ENCODE peak calls at places on chromosomes 4 and X, in four cellular contexts. T, L, H and N are unnamed samples. For H3K79me2, the result is how much of the 10 kb centered on the place peaks cover.

GRCh38 chr4:133146574-133147198 is 2.4 kb upstream of the PCDH10 start:
- DNase-seq in T (peak), L (no peak), H (peak), N (no peak)

GRCh38 chrX:18390941-18391538 is 34.4 kb upstream of the CDKL5 start:
- DNase-seq in T (peak), L (peak), H (peak), N (peak)

GRCh38 chr4:150572704-150573504 is 9.0 kb upstream of the MAB21L2 start:
- DNase-seq in T (no peak), L (no peak), H (no peak), N (no peak)

GRCh38 chr4:183718876-183719275 is 59.8 kb downstream of the TRAPPC11 start:
- DNase-seq in T (no peak), L (no peak), H (no peak), N (no peak)

GRCh38 chr4:176268963-176269362 is at the start of gene ASB5:
- DNase-seq in T (no peak), L (no peak), H (no peak), N (no peak)

GRCh38 chr4:52824603-52825310 is 37.4 kb upstream of the RASL11B start:
- DNase-seq in T (peak), L (no peak), H (no peak), N (no peak)

GRCh38 chr4:43337707-43338106 is 445.2 kb downstream of the GRXCR1 start:
- DNase-seq in T (no peak), L (no peak), H (no peak), N (no peak)

GRCh38 chrX:136030357-136031225 is 45.4 kb downstream of the SLC9A6 start:
- DNase-seq in T (no peak), L (no peak), H (peak), N (no peak)

GRCh38 chr4:176469546-176469945 is 149.8 kb downstream of the SPCS3 start:
- DNase-seq in T (no peak), L (no peak), H (no peak), N (no peak)

GRCh38 chrX:140817943-140818342 is 108.4 kb downstream of the LINC00632 start:
- DNase-seq in T (peak), L (no peak), H (peak), N (peak)

GRCh38 chrX:149221246-149221645 is 283.9 kb downstream of the IDS start:
- DNase-seq in T (no peak), L (no peak), H (no peak), N (no peak)

GRCh38 chrX:153438522-153438921 is 7.3 kb downstream of the TREX2 start:
- DNase-seq in T (peak), L (no peak), H (no peak), N (peak)
- TF ChIP-seq EZH2phosphoT487 in T (no peak), L (no peak), H (no peak), N (no peak)

GRCh38 chrX:37714479-37714878 is 28.9 kb downstream of the XK start:
- DNase-seq in T (no peak), L (no peak), H (no peak), N (no peak)

GRCh38 chrX:37716502-37717068 is 31.0 kb downstream of the XK start:
- DNase-seq in T (no peak), L (no peak), H (no peak), N (no peak)

GRCh38 chrX:37722595-37722994 is 37.0 kb downstream of the XK start:
- DNase-seq in T (no peak), L (no peak), H (no peak), N (no peak)

GRCh38 chrX:37712458-37712857 is 26.9 kb downstream of the XK start:
- DNase-seq in T (no peak), L (no peak), H (no peak), N (no peak)

GRCh38 chrX:37717708-37718107 is 32.1 kb downstream of the XK start:
- DNase-seq in T (no peak), L (no peak), H (no peak), N (no peak)
- H3K79me2 ChIP-seq in T (under half), L (under half), H (under half), N (under half)

GRCh38 chr4:58760737-58761136 is 1650.6 kb upstream of the IGFBP7 start:
- DNase-seq in T (no peak), L (no peak), H (no peak), N (no peak)
- TF ChIP-seq EZH2phosphoT487 in T (no peak), L (no peak), H (no peak), N (no peak)

DNA sequence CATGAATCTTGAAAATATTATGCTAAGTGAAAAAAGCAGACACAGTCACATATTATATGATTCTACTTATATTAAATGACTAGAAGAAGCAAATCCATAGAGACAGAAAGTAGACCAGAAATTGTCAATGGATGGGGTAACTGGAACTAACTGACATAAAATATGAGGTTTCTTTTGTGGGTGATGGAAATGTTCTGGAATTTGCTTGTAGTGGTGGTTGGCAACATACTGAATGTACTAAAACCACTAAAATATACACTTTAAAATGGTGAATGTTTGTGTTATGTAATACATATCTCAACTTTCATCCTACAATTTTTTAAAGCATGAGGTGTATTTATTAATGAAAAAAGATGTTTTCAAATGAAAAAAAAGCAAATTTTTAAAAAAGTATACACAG is 14.7 kb downstream of the CNOT6L start:
- DNase-seq in T (no peak), L (no peak), H (no peak), N (no peak)
- H3K79me2 ChIP-seq in T (half or more), L (under half), H (half or more), N (half or more)

DNA sequence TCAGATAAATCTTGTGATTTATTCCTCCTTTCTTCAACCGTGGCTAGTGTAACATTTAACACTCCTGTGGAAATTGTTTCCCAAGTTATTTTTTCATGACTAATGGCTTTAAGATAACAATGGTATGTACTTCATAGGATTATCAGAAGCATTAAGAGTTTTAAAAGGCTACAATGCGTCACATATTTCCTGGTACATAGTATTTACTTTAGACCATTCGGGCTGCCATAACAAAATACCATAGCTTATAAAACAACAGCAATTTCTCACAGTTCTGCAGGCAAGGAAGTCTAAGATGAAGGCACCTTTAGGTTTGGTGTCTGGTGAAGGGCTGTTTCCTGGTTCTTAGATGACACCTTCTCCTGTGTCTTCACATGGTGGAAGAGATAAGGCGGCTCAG is 158.6 kb downstream of the PAPSS1 start:
- DNase-seq in T (no peak), L (no peak), H (no peak), N (no peak)
- TF ChIP-seq EZH2phosphoT487 in T (no peak), L (no peak), H (no peak), N (no peak)

GRCh38 chrX:45845142-45845541 is 644.5 kb upstream of the DIPK2B start:
- DNase-seq in T (no peak), L (no peak), H (no peak), N (no peak)

GRCh38 chrX:45842916-45843315 is 642.2 kb upstream of the DIPK2B start:
- DNase-seq in T (no peak), L (no peak), H (no peak), N (no peak)

GRCh38 chrX:45842207-45842900 is 641.7 kb upstream of the DIPK2B start:
- DNase-seq in T (no peak), L (no peak), H (no peak), N (no peak)

GRCh38 chrX:45846328-45846727 is 645.7 kb upstream of the DIPK2B start:
- DNase-seq in T (no peak), L (no peak), H (no peak), N (no peak)

GRCh38 chrX:45843518-45843917 is 642.8 kb upstream of the DIPK2B start:
- DNase-seq in T (no peak), L (no peak), H (peak), N (no peak)
- H3K79me2 ChIP-seq in T (under half), L (half or more), H (under half), N (under half)

GRCh38 chr4:120506536-120506935 is 416.0 kb downstream of the PRDM5 start:
- DNase-seq in T (no peak), L (no peak), H (no peak), N (no peak)

GRCh38 chr4:120509222-120509621 is 413.3 kb downstream of the PRDM5 start:
- DNase-seq in T (no peak), L (no peak), H (no peak), N (no peak)

GRCh38 chr4:120509719-120510118 is 412.8 kb downstream of the PRDM5 start:
- DNase-seq in T (no peak), L (no peak), H (no peak), N (no peak)
- TF ChIP-seq EZH2phosphoT487 in T (no peak), L (no peak), H (no peak), N (no peak)

DNA sequence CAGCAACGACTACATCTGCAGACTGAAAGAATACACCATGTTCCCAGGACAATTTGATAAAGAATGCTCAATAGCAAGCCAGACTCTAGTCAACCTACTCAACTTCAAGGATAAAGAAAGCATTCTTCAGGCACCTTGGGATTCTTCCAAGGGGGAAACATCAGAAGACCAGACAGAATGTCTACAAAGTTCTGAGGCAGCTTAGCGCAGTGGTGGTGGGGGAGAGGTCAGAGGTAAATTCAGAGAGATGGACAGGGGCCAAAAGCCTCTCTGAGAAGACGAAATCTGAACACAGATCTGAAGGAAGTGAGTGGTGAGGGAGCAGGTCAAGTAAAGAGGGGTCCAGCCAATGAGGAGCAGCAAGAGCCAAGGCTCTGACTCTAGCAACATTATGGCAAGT is 27.6 kb upstream of the IRAK1 start:
- DNase-seq in T (no peak), L (no peak), H (no peak), N (no peak)
- H3K79me2 ChIP-seq in T (half or more), L (under half), H (under half), N (under half)